ENCODE peak calls at places on chromosome 14, in ten cellular contexts. One of them, this sample, is unnamed.

GRCh38 chr14:78519863-78520262 is 349.7 kb downstream of the NRXN3 start:
- DNase-seq in endothelial cell: peak
- DNase-seq in CD4-positive, alpha-beta T cell: no peak
- DNase-seq in lower leg skin: no peak
- DNase-seq in Panc1: no peak
- DNase-seq in HFFc6: no peak
- DNase-seq in WERI-Rb-1: no peak
- DNase-seq in kidney epithelial cell: no peak
- DNase-seq in uterus: no peak
- DNase-seq in A549: no peak
- DNase-seq in this sample: peak

GRCh38 chr14:44820230-44820964 is 141.3 kb downstream of the KLHL28 start:
- DNase-seq in A549: no peak
- DNase-seq in uterus: no peak
- DNase-seq in lower leg skin: no peak
- DNase-seq in Panc1: no peak
- DNase-seq in kidney epithelial cell: no peak
- DNase-seq in CD4-positive, alpha-beta T cell: no peak
- DNase-seq in endothelial cell: no peak
- DNase-seq in HFFc6: no peak
- DNase-seq in WERI-Rb-1: peak
- DNase-seq in this sample: no peak

GRCh38 chr14:96249016-96249415 is 7.0 kb upstream of the BDKRB1 start:
- DNase-seq in HFFc6: peak
- DNase-seq in Panc1: no peak
- DNase-seq in uterus: peak
- DNase-seq in CD4-positive, alpha-beta T cell: no peak
- DNase-seq in endothelial cell: no peak
- DNase-seq in A549: peak
- DNase-seq in kidney epithelial cell: no peak
- DNase-seq in WERI-Rb-1: no peak
- DNase-seq in lower leg skin: peak
- DNase-seq in this sample: peak

GRCh38 chr14:90518941-90519256 is 122.1 kb downstream of the CALM1 start:
- DNase-seq in uterus: no peak
- DNase-seq in kidney epithelial cell: no peak
- DNase-seq in HFFc6: no peak
- DNase-seq in CD4-positive, alpha-beta T cell: peak
- DNase-seq in A549: peak
- DNase-seq in lower leg skin: no peak
- DNase-seq in Panc1: no peak
- DNase-seq in WERI-Rb-1: peak
- DNase-seq in endothelial cell: peak
- DNase-seq in this sample: no peak

GRCh38 chr14:63647696-63648410 is 6.2 kb upstream of the WDR89 start:
- DNase-seq in Panc1: no peak
- DNase-seq in lower leg skin: no peak
- DNase-seq in WERI-Rb-1: no peak
- DNase-seq in uterus: no peak
- DNase-seq in A549: no peak
- DNase-seq in endothelial cell: no peak
- DNase-seq in kidney epithelial cell: no peak
- DNase-seq in CD4-positive, alpha-beta T cell: no peak
- DNase-seq in HFFc6: no peak
- DNase-seq in this sample: no peak

GRCh38 chr14:76309572-76310551 is 66.1 kb upstream of the ESRRB start:
- DNase-seq in CD4-positive, alpha-beta T cell: no peak
- DNase-seq in Panc1: no peak
- DNase-seq in HFFc6: no peak
- DNase-seq in endothelial cell: no peak
- DNase-seq in uterus: no peak
- DNase-seq in A549: no peak
- DNase-seq in WERI-Rb-1: no peak
- DNase-seq in lower leg skin: no peak
- DNase-seq in kidney epithelial cell: no peak
- DNase-seq in this sample: no peak

GRCh38 chr14:78698991-78699390 is 528.8 kb downstream of the NRXN3 start:
- DNase-seq in Panc1: no peak
- DNase-seq in uterus: no peak
- DNase-seq in CD4-positive, alpha-beta T cell: no peak
- DNase-seq in A549: no peak
- DNase-seq in HFFc6: no peak
- DNase-seq in WERI-Rb-1: no peak
- DNase-seq in endothelial cell: no peak
- DNase-seq in lower leg skin: no peak
- DNase-seq in kidney epithelial cell: no peak
- DNase-seq in this sample: no peak

GRCh38 chr14:90987140-90987539 is 73.3 kb downstream of the RPS6KA5 start:
- DNase-seq in A549: no peak
- DNase-seq in WERI-Rb-1: no peak
- DNase-seq in CD4-positive, alpha-beta T cell: no peak
- DNase-seq in kidney epithelial cell: no peak
- DNase-seq in HFFc6: no peak
- DNase-seq in lower leg skin: no peak
- DNase-seq in Panc1: no peak
- DNase-seq in uterus: no peak
- DNase-seq in endothelial cell: no peak
- DNase-seq in this sample: no peak

GRCh38 chr14:39302124-39302810 is 68.6 kb downstream of the MIA2 start:
- DNase-seq in HFFc6: no peak
- DNase-seq in uterus: no peak
- DNase-seq in Panc1: no peak
- DNase-seq in WERI-Rb-1: no peak
- DNase-seq in lower leg skin: no peak
- DNase-seq in A549: no peak
- DNase-seq in endothelial cell: no peak
- DNase-seq in kidney epithelial cell: no peak
- DNase-seq in CD4-positive, alpha-beta T cell: no peak
- DNase-seq in this sample: no peak

GRCh38 chr14:105207460-105207901 is 26.4 kb upstream of the NUDT14 start:
- DNase-seq in A549: peak
- DNase-seq in uterus: no peak
- DNase-seq in CD4-positive, alpha-beta T cell: no peak
- DNase-seq in lower leg skin: no peak
- DNase-seq in HFFc6: no peak
- DNase-seq in kidney epithelial cell: no peak
- DNase-seq in Panc1: no peak
- DNase-seq in endothelial cell: no peak
- DNase-seq in WERI-Rb-1: no peak
- DNase-seq in this sample: no peak

GRCh38 chr14:59020382-59020781 is 168.1 kb upstream of the DAAM1 start:
- DNase-seq in uterus: no peak
- DNase-seq in endothelial cell: peak
- DNase-seq in Panc1: no peak
- DNase-seq in lower leg skin: no peak
- DNase-seq in A549: peak
- DNase-seq in CD4-positive, alpha-beta T cell: no peak
- DNase-seq in WERI-Rb-1: peak
- DNase-seq in HFFc6: peak
- DNase-seq in kidney epithelial cell: no peak
- DNase-seq in this sample: peak

GRCh38 chr14:63435838-63436237 is 107.3 kb downstream of the PPP2R5E start:
- DNase-seq in kidney epithelial cell: no peak
- DNase-seq in WERI-Rb-1: peak
- DNase-seq in CD4-positive, alpha-beta T cell: no peak
- DNase-seq in uterus: peak
- DNase-seq in Panc1: no peak
- DNase-seq in A549: peak
- DNase-seq in lower leg skin: peak
- DNase-seq in endothelial cell: no peak
- DNase-seq in HFFc6: no peak
- DNase-seq in this sample: peak

GRCh38 chr14:85444685-85445084 is 85.3 kb upstream of the FLRT2 start:
- DNase-seq in Panc1: no peak
- DNase-seq in HFFc6: no peak
- DNase-seq in WERI-Rb-1: no peak
- DNase-seq in lower leg skin: no peak
- DNase-seq in uterus: no peak
- DNase-seq in kidney epithelial cell: peak
- DNase-seq in A549: no peak
- DNase-seq in CD4-positive, alpha-beta T cell: no peak
- DNase-seq in endothelial cell: no peak
- DNase-seq in this sample: peak

GRCh38 chr14:104138891-104139459 is 588 bp downstream of the KIF26A start:
- DNase-seq in kidney epithelial cell: no peak
- DNase-seq in HFFc6: no peak
- DNase-seq in WERI-Rb-1: peak
- DNase-seq in CD4-positive, alpha-beta T cell: no peak
- DNase-seq in uterus: no peak
- DNase-seq in Panc1: no peak
- DNase-seq in lower leg skin: no peak
- DNase-seq in endothelial cell: peak
- DNase-seq in A549: no peak
- DNase-seq in this sample: no peak

GRCh38 chr14:104743461-104744380 is 9.2 kb upstream of the SIVA1 start:
- DNase-seq in endothelial cell: no peak
- DNase-seq in kidney epithelial cell: no peak
- DNase-seq in CD4-positive, alpha-beta T cell: no peak
- DNase-seq in A549: no peak
- DNase-seq in Panc1: no peak
- DNase-seq in WERI-Rb-1: no peak
- DNase-seq in uterus: no peak
- DNase-seq in lower leg skin: no peak
- DNase-seq in HFFc6: no peak
- DNase-seq in this sample: no peak

GRCh38 chr14:24280797-24281460 is 9.5 kb upstream of the RABGGTA start:
- DNase-seq in WERI-Rb-1: no peak
- DNase-seq in CD4-positive, alpha-beta T cell: no peak
- DNase-seq in HFFc6: no peak
- DNase-seq in uterus: no peak
- DNase-seq in A549: no peak
- DNase-seq in endothelial cell: no peak
- DNase-seq in Panc1: no peak
- DNase-seq in kidney epithelial cell: no peak
- DNase-seq in lower leg skin: no peak
- DNase-seq in this sample: no peak

DNA sequence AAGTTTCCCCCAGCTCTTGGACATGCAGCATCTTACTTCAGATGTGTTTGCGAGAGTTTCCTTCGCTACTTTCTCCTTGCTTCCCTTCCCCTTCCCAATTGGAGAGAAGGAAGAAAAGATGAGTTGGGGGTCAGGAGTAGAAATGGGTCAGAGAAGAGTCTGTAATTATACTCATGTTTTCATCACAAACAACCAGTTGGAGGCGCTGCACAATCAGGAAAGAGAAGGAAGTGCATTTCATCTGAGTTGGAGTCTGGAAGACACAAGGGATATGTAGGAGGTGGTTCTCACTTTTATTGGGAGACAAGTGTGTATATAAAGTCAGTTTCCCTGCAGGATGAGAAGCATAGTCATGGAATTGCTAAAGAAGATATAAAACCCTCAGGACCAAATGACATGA is 31.3 kb upstream of the VSX2 start:
- DNase-seq in A549: peak
- DNase-seq in kidney epithelial cell: no peak
- DNase-seq in lower leg skin: no peak
- DNase-seq in uterus: no peak
- DNase-seq in HFFc6: no peak
- DNase-seq in Panc1: no peak
- DNase-seq in WERI-Rb-1: peak
- DNase-seq in endothelial cell: peak
- DNase-seq in CD4-positive, alpha-beta T cell: no peak
- DNase-seq in this sample: no peak
- TF ChIP-seq CTCF in A549: no peak
- TF ChIP-seq CTCF in kidney epithelial cell: no peak
- TF ChIP-seq CTCF in lower leg skin: no peak
- TF ChIP-seq CTCF in uterus: no peak
- TF ChIP-seq CTCF in HFFc6: peak
- TF ChIP-seq CTCF in Panc1: peak
- TF ChIP-seq CTCF in WERI-Rb-1: peak
- TF ChIP-seq CTCF in endothelial cell: no peak
- TF ChIP-seq CTCF in CD4-positive, alpha-beta T cell: no peak
- TF ChIP-seq CTCF in this sample: peak

DNA sequence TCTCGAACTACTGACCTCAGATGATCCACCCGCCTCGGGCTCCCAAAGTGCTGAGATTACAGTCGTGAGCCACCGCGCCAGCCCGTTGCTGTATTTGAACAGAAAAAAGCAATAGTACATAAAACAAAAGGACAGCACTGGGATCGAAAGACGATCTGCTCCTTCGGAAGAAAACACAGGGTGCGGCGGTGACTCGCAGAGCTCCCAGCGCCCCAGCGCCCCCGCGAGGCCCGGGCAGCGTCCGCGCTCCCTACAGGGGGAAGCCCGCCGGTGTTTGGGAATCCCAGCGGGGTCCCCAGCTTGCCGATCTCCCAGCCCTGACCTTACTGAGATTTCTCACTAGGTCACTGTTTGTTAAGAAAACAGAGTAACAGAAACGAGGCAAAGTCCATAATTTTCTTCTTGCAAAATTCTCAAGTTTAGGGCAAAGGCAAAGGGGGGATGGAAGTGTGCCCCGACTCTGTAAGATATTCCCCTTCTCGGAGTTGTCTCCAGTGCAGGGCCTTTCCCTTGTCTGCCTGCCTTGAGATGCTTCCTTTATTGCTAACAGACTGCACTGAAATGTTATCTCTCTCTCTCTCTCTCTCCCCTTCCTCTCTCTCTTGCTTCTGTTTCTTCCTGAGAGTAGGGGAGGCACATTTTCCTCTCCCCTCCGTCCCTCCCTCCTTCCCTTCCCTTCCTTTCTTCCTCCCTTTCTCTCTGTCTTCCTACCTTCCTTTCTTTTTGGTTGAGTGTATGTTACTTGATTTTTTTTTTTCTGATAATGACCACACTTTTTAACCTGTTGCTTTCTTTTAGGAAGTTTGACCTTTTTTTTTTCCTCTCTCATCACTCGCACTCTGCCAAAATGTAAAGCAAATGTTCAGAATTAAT is 92.0 kb downstream of the TMEM30B start:
- DNase-seq in WERI-Rb-1: no peak
- DNase-seq in uterus: peak
- DNase-seq in HFFc6: peak
- DNase-seq in lower leg skin: peak
- DNase-seq in Panc1: no peak
- DNase-seq in endothelial cell: peak
- DNase-seq in CD4-positive, alpha-beta T cell: no peak
- DNase-seq in A549: peak
- DNase-seq in kidney epithelial cell: no peak
- DNase-seq in this sample: peak
- TF ChIP-seq CTCF in WERI-Rb-1: no peak
- TF ChIP-seq CTCF in uterus: no peak
- TF ChIP-seq CTCF in HFFc6: peak
- TF ChIP-seq CTCF in lower leg skin: no peak
- TF ChIP-seq CTCF in Panc1: peak
- TF ChIP-seq CTCF in endothelial cell: no peak
- TF ChIP-seq CTCF in CD4-positive, alpha-beta T cell: no peak
- TF ChIP-seq CTCF in A549: peak
- TF ChIP-seq CTCF in kidney epithelial cell: peak
- TF ChIP-seq CTCF in this sample: peak

GRCh38 chr14:56686416-56686815 is 106.8 kb downstream of the TMEM260 start:
- DNase-seq in lower leg skin: no peak
- DNase-seq in CD4-positive, alpha-beta T cell: no peak
- DNase-seq in kidney epithelial cell: no peak
- DNase-seq in WERI-Rb-1: peak
- DNase-seq in A549: no peak
- DNase-seq in Panc1: no peak
- DNase-seq in uterus: no peak
- DNase-seq in endothelial cell: peak
- DNase-seq in HFFc6: no peak
- DNase-seq in this sample: no peak
- TF ChIP-seq CTCF in lower leg skin: no peak
- TF ChIP-seq CTCF in CD4-positive, alpha-beta T cell: no peak
- TF ChIP-seq CTCF in kidney epithelial cell: peak
- TF ChIP-seq CTCF in WERI-Rb-1: peak
- TF ChIP-seq CTCF in A549: no peak
- TF ChIP-seq CTCF in Panc1: no peak
- TF ChIP-seq CTCF in uterus: no peak
- TF ChIP-seq CTCF in endothelial cell: no peak
- TF ChIP-seq CTCF in HFFc6: no peak
- TF ChIP-seq CTCF in this sample: no peak

GRCh38 chr14:35944847-35945246 is 118.7 kb downstream of the BRMS1L start:
- DNase-seq in Panc1: no peak
- DNase-seq in A549: peak
- DNase-seq in HFFc6: no peak
- DNase-seq in kidney epithelial cell: no peak
- DNase-seq in endothelial cell: peak
- DNase-seq in lower leg skin: no peak
- DNase-seq in WERI-Rb-1: peak
- DNase-seq in CD4-positive, alpha-beta T cell: no peak
- DNase-seq in uterus: no peak
- DNase-seq in this sample: no peak
- TF ChIP-seq CTCF in Panc1: peak
- TF ChIP-seq CTCF in A549: peak
- TF ChIP-seq CTCF in HFFc6: no peak
- TF ChIP-seq CTCF in kidney epithelial cell: peak
- TF ChIP-seq CTCF in endothelial cell: peak
- TF ChIP-seq CTCF in lower leg skin: no peak
- TF ChIP-seq CTCF in WERI-Rb-1: peak
- TF ChIP-seq CTCF in CD4-positive, alpha-beta T cell: no peak
- TF ChIP-seq CTCF in uterus: no peak
- TF ChIP-seq CTCF in this sample: no peak